ENCODE peak calls at places on chromosome 17, in eight cellular contexts. One of them, this sample, is unnamed.

GRCh38 chr17:64641499-64641898 is 20.6 kb downstream of the SMURF2 start:
- DNase-seq in Panc1: no peak
- DNase-seq in adrenal gland: peak; percentile 51
- DNase-seq in Peyer's patch: no peak
- DNase-seq in adipocyte: peak; percentile 66
- DNase-seq in astrocyte: peak; percentile 94
- DNase-seq in stomach: no peak
- DNase-seq in right cardiac atrium: no peak
- DNase-seq in this sample: no peak

GRCh38 chr17:28478940-28479615 is 5.6 kb downstream of the SLC13A2 start:
- DNase-seq in stomach: no peak
- DNase-seq in right cardiac atrium: no peak
- DNase-seq in adipocyte: peak; percentile 6
- DNase-seq in astrocyte: no peak
- DNase-seq in Peyer's patch: no peak
- DNase-seq in adrenal gland: no peak
- DNase-seq in Panc1: no peak
- DNase-seq in this sample: no peak

GRCh38 chr17:8922451-8922850 is 43.1 kb downstream of the PIK3R5 start:
- DNase-seq in Panc1: peak; percentile 18
- DNase-seq in adipocyte: peak; percentile 86
- DNase-seq in adrenal gland: no peak
- DNase-seq in stomach: no peak
- DNase-seq in Peyer's patch: no peak
- DNase-seq in astrocyte: peak; percentile 99
- DNase-seq in right cardiac atrium: no peak
- DNase-seq in this sample: no peak

GRCh38 chr17:77312786-77313599 is 172.2 kb downstream of the SEC14L1 start:
- DNase-seq in adrenal gland: peak; percentile 68
- DNase-seq in astrocyte: peak; percentile 82
- DNase-seq in adipocyte: peak; percentile 91
- DNase-seq in Peyer's patch: peak; percentile 64
- DNase-seq in Panc1: no peak
- DNase-seq in stomach: peak; percentile 75
- DNase-seq in right cardiac atrium: peak; percentile 94
- DNase-seq in this sample: no peak

GRCh38 chr17:48100591-48101011 is 677 bp downstream of the CBX1 start:
- DNase-seq in adrenal gland: peak; percentile 55
- DNase-seq in Panc1: peak; percentile 12
- DNase-seq in Peyer's patch: no peak
- DNase-seq in stomach: peak; percentile 46
- DNase-seq in right cardiac atrium: peak; percentile 76
- DNase-seq in astrocyte: peak; percentile 53
- DNase-seq in adipocyte: peak; percentile 78
- DNase-seq in this sample: no peak

GRCh38 chr17:4742629-4743028 is 2.9 kb upstream of the CXCL16 start:
- DNase-seq in Peyer's patch: no peak
- DNase-seq in adipocyte: no peak
- DNase-seq in right cardiac atrium: no peak
- DNase-seq in adrenal gland: no peak
- DNase-seq in astrocyte: no peak
- DNase-seq in Panc1: no peak
- DNase-seq in stomach: no peak
- DNase-seq in this sample: no peak

GRCh38 chr17:7912927-7913524 is 3.1 kb downstream of the RNF227 start:
- DNase-seq in right cardiac atrium: no peak
- DNase-seq in Panc1: peak; percentile 73
- DNase-seq in Peyer's patch: no peak
- DNase-seq in adrenal gland: no peak
- DNase-seq in adipocyte: peak; percentile 71
- DNase-seq in astrocyte: peak; percentile 50
- DNase-seq in stomach: no peak
- DNase-seq in this sample: peak; percentile 31

GRCh38 chr17:1758812-1759211 is 3.0 kb upstream of the SERPINF1 start:
- DNase-seq in adrenal gland: no peak
- DNase-seq in stomach: no peak
- DNase-seq in Peyer's patch: no peak
- DNase-seq in right cardiac atrium: no peak
- DNase-seq in Panc1: no peak
- DNase-seq in adipocyte: no peak
- DNase-seq in astrocyte: no peak
- DNase-seq in this sample: no peak

GRCh38 chr17:41340934-41341861 is 9.4 kb downstream of the KRT33A start:
- DNase-seq in Peyer's patch: no peak
- DNase-seq in stomach: no peak
- DNase-seq in astrocyte: no peak
- DNase-seq in Panc1: no peak
- DNase-seq in adrenal gland: no peak
- DNase-seq in adipocyte: no peak
- DNase-seq in right cardiac atrium: no peak
- DNase-seq in this sample: peak; percentile 51

GRCh38 chr17:300881-301280 is 51.7 kb downstream of the RPH3AL start:
- DNase-seq in right cardiac atrium: no peak
- DNase-seq in adipocyte: no peak
- DNase-seq in Panc1: no peak
- DNase-seq in stomach: no peak
- DNase-seq in Peyer's patch: no peak
- DNase-seq in astrocyte: no peak
- DNase-seq in adrenal gland: no peak
- DNase-seq in this sample: no peak

GRCh38 chr17:12320286-12320685 is 299.6 kb downstream of the MAP2K4 start:
- DNase-seq in astrocyte: no peak
- DNase-seq in right cardiac atrium: no peak
- DNase-seq in Peyer's patch: no peak
- DNase-seq in Panc1: no peak
- DNase-seq in adrenal gland: no peak
- DNase-seq in adipocyte: peak; percentile 64
- DNase-seq in stomach: no peak
- DNase-seq in this sample: no peak

GRCh38 chr17:47810901-47811635 is 10.5 kb downstream of the OSBPL7 start:
- DNase-seq in adipocyte: no peak
- DNase-seq in Peyer's patch: no peak
- DNase-seq in Panc1: no peak
- DNase-seq in adrenal gland: no peak
- DNase-seq in stomach: peak; percentile 54
- DNase-seq in right cardiac atrium: no peak
- DNase-seq in astrocyte: no peak
- DNase-seq in this sample: no peak

GRCh38 chr17:61221597-61222471 is 177.8 kb upstream of the TBX2 start:
- DNase-seq in adipocyte: no peak
- DNase-seq in Peyer's patch: no peak
- DNase-seq in Panc1: no peak
- DNase-seq in stomach: no peak
- DNase-seq in right cardiac atrium: no peak
- DNase-seq in astrocyte: peak; percentile 59
- DNase-seq in adrenal gland: no peak
- DNase-seq in this sample: no peak

GRCh38 chr17:82592751-82593589 is 55.3 kb downstream of the WDR45B start:
- DNase-seq in stomach: peak; percentile 82
- DNase-seq in astrocyte: peak; percentile 66
- DNase-seq in Panc1: no peak
- DNase-seq in adipocyte: peak; percentile 83
- DNase-seq in adrenal gland: peak; percentile 87
- DNase-seq in Peyer's patch: peak; percentile 67
- DNase-seq in right cardiac atrium: peak; percentile 81
- DNase-seq in this sample: peak; percentile 58

GRCh38 chr17:46848534-46848933 is 2.8 kb upstream of the WNT9B start:
- DNase-seq in adipocyte: no peak
- DNase-seq in Peyer's patch: no peak
- DNase-seq in right cardiac atrium: no peak
- DNase-seq in adrenal gland: no peak
- DNase-seq in Panc1: no peak
- DNase-seq in stomach: no peak
- DNase-seq in astrocyte: no peak
- DNase-seq in this sample: no peak

GRCh38 chr17:16573466-16573865 is 4.5 kb upstream of the ZNF287 start:
- DNase-seq in stomach: no peak
- DNase-seq in right cardiac atrium: no peak
- DNase-seq in adipocyte: no peak
- DNase-seq in Panc1: no peak
- DNase-seq in adrenal gland: no peak
- DNase-seq in astrocyte: no peak
- DNase-seq in Peyer's patch: no peak
- DNase-seq in this sample: no peak
- H3K4me1 ChIP-seq in stomach: peaks cover 9% of the 10 kb centered on the region
- H3K4me1 ChIP-seq in right cardiac atrium: no peaks in the 10 kb centered on the region
- H3K4me1 ChIP-seq in adipocyte: peaks cover 2% of the 10 kb centered on the region
- H3K4me1 ChIP-seq in Panc1: no peaks in the 10 kb centered on the region
- H3K4me1 ChIP-seq in adrenal gland: peaks cover 2% of the 10 kb centered on the region
- H3K4me1 ChIP-seq in astrocyte: peaks cover 3% of the 10 kb centered on the region
- H3K4me1 ChIP-seq in Peyer's patch: peaks cover 3% of the 10 kb centered on the region
- H3K4me1 ChIP-seq in this sample: peaks cover 4% of the 10 kb centered on the region

GRCh38 chr17:50561796-50562195 is 1.3 kb downstream of the CACNA1G start:
- DNase-seq in adrenal gland: no peak
- DNase-seq in stomach: no peak
- DNase-seq in Peyer's patch: no peak
- DNase-seq in astrocyte: no peak
- DNase-seq in Panc1: no peak
- DNase-seq in adipocyte: no peak
- DNase-seq in right cardiac atrium: no peak
- DNase-seq in this sample: no peak
- H3K27me3 ChIP-seq in adrenal gland: peaks cover 13% of the 10 kb centered on the region
- H3K27me3 ChIP-seq in stomach: peaks cover 97% of the 10 kb centered on the region
- H3K27me3 ChIP-seq in Peyer's patch: peaks cover 36% of the 10 kb centered on the region
- H3K27me3 ChIP-seq in astrocyte: peaks cover 68% of the 10 kb centered on the region
- H3K27me3 ChIP-seq in Panc1: no peaks in the 10 kb centered on the region
- H3K27me3 ChIP-seq in adipocyte: no peaks in the 10 kb centered on the region
- H3K27me3 ChIP-seq in right cardiac atrium: no peaks in the 10 kb centered on the region
- H3K27me3 ChIP-seq in this sample: peaks cover 51% of the 10 kb centered on the region

GRCh38 chr17:63535640-63536039 is 12.5 kb downstream of the KCNH6 start:
- DNase-seq in right cardiac atrium: no peak
- DNase-seq in adrenal gland: no peak
- DNase-seq in Peyer's patch: no peak
- DNase-seq in adipocyte: no peak
- DNase-seq in astrocyte: no peak
- DNase-seq in Panc1: no peak
- DNase-seq in stomach: no peak
- DNase-seq in this sample: no peak
- H3K4me3 ChIP-seq in right cardiac atrium: no peak overlapping the region
- H3K4me3 ChIP-seq in adrenal gland: no peak overlapping the region
- H3K4me3 ChIP-seq in Peyer's patch: no peak overlapping the region
- H3K4me3 ChIP-seq in adipocyte: no peak overlapping the region
- H3K4me3 ChIP-seq in astrocyte: no peak overlapping the region
- H3K4me3 ChIP-seq in Panc1: no peak overlapping the region
- H3K4me3 ChIP-seq in stomach: no peak overlapping the region
- H3K4me3 ChIP-seq in this sample: no peak overlapping the region

GRCh38 chr17:49365667-49366066 is 3.6 kb upstream of the ZNF652 start:
- DNase-seq in right cardiac atrium: no peak
- DNase-seq in stomach: no peak
- DNase-seq in adrenal gland: peak; percentile 32
- DNase-seq in Peyer's patch: peak; percentile 20
- DNase-seq in astrocyte: no peak
- DNase-seq in Panc1: no peak
- DNase-seq in adipocyte: peak; percentile 27
- DNase-seq in this sample: peak; percentile 16
- H3K4me1 ChIP-seq in right cardiac atrium: no peaks in the 10 kb centered on the region
- H3K4me1 ChIP-seq in stomach: peaks cover 5% of the 10 kb centered on the region
- H3K4me1 ChIP-seq in adrenal gland: peaks cover 4% of the 10 kb centered on the region
- H3K4me1 ChIP-seq in Peyer's patch: peaks cover 6% of the 10 kb centered on the region
- H3K4me1 ChIP-seq in astrocyte: peaks cover 4% of the 10 kb centered on the region
- H3K4me1 ChIP-seq in Panc1: peaks cover 6% of the 10 kb centered on the region
- H3K4me1 ChIP-seq in adipocyte: peaks cover 4% of the 10 kb centered on the region
- H3K4me1 ChIP-seq in this sample: peaks cover 7% of the 10 kb centered on the region